ENCODE peak calls at places on chromosome 15, in five cellular contexts. S is H1, A is GM12878, K is K562, Z is HepG2. I is an unnamed sample.

GRCh38 chr15:100708916-100709315 is 106.5 kb downstream of the ASB7 start:
- DNase-seq in S (no peak), A (no peak), K (no peak), Z (no peak), I (no peak)

GRCh38 chr15:43948691-43949325 is 122.0 kb downstream of the WDR76 start:
- DNase-seq in S (no peak), A (peak; percentile 87), K (no peak), Z (no peak), I (no peak)

GRCh38 chr15:73800662-73801345 is 47.7 kb upstream of the INSYN1 start:
- DNase-seq in S (no peak), A (no peak), K (no peak), Z (no peak), I (no peak)

GRCh38 chr15:59453474-59454215 is 15.7 kb downstream of the FAM81A start:
- DNase-seq in S (no peak), A (no peak), K (no peak), Z (no peak), I (no peak)

GRCh38 chr15:41904487-41905359 is 10.9 kb upstream of the SPTBN5 start:
- DNase-seq in S (peak; percentile 50), A (peak; percentile 21), K (peak; percentile 81), Z (peak; percentile 64), I (peak; percentile 34)

GRCh38 chr15:37053070-37053653 is 47.2 kb downstream of the MEIS2 start:
- DNase-seq in S (no peak), A (no peak), K (no peak), Z (no peak), I (no peak)

GRCh38 chr15:55282284-55282833 is 7.3 kb downstream of the RAB27A start:
- DNase-seq in S (no peak), A (no peak), K (peak; percentile 55), Z (no peak), I (no peak)

GRCh38 chr15:75446146-75446545 is 5.3 kb downstream of the SIN3A start:
- DNase-seq in S (no peak), A (peak; percentile 11), K (no peak), Z (no peak), I (no peak)

GRCh38 chr15:63090502-63091286 is 31.0 kb upstream of the LACTB start:
- DNase-seq in S (no peak), A (no peak), K (no peak), Z (no peak), I (no peak)

GRCh38 chr15:101647251-101647650 is 4.9 kb downstream of the TM2D3 start:
- DNase-seq in S (no peak), A (no peak), K (no peak), Z (no peak), I (no peak)

GRCh38 chr15:100759698-100760356 is 119.8 kb upstream of the ALDH1A3 start:
- DNase-seq in S (no peak), A (no peak), K (no peak), Z (peak; percentile 22), I (peak; percentile 51)

GRCh38 chr15:66101715-66102395 is 151.7 kb downstream of the MEGF11 start:
- DNase-seq in S (no peak), A (no peak), K (no peak), Z (no peak), I (no peak)

GRCh38 chr15:85559530-85559929 is 179.1 kb downstream of the AKAP13 start:
- DNase-seq in S (no peak), A (no peak), K (no peak), Z (no peak), I (no peak)

GRCh38 chr15:52181938-52182780 is 9.0 kb downstream of the GNB5 start:
- DNase-seq in S (no peak), A (no peak), K (no peak), Z (peak; percentile 33), I (no peak)

GRCh38 chr15:41241251-41241964 is 10.3 kb downstream of the CHP1 start:
- DNase-seq in S (no peak), A (no peak), K (peak; percentile 36), Z (peak; percentile 91), I (no peak)

GRCh38 chr15:31133890-31134289 is 32.4 kb upstream of the TRPM1 start:
- DNase-seq in S (no peak), A (no peak), K (no peak), Z (no peak), I (no peak)

GRCh38 chr15:77030042-77030927 is 35.4 kb downstream of the PSTPIP1 start:
- DNase-seq in S (no peak), A (no peak), K (no peak), Z (no peak), I (no peak)

GRCh38 chr15:76108021-76108723 is 48.4 kb downstream of the TMEM266 start:
- DNase-seq in S (no peak), A (no peak), K (no peak), Z (no peak), I (no peak)

GRCh38 chr15:45666119-45666875 is 31.5 kb downstream of the SQOR start:
- DNase-seq in S (no peak), A (no peak), K (no peak), Z (no peak), I (no peak)

GRCh38 chr15:71680079-71680461 is 130.3 kb upstream of the NR2E3 start:
- DNase-seq in S (no peak), A (no peak), K (no peak), Z (no peak), I (no peak)

GRCh38 chr15:34889486-34889885 is 80.1 kb downstream of the AQR start:
- DNase-seq in S (no peak), A (no peak), K (no peak), Z (no peak), I (no peak)

GRCh38 chr15:71752604-71753289 is 57.6 kb upstream of the NR2E3 start:
- DNase-seq in S (no peak), A (no peak), K (no peak), Z (peak; percentile 44), I (peak; percentile 65)

GRCh38 chr15:29103825-29104565 is 165.6 kb downstream of the NSMCE3 start:
- DNase-seq in S (peak; percentile 66), A (no peak), K (no peak), Z (no peak), I (peak; percentile 33)

GRCh38 chr15:40302981-40303380 is 4.8 kb downstream of the PLCB2 start:
- DNase-seq in S (no peak), A (no peak), K (no peak), Z (no peak), I (no peak)

GRCh38 chr15:90873998-90874605 is 5.7 kb downstream of the FURIN start:
- DNase-seq in S (no peak), A (no peak), K (peak; percentile 60), Z (peak; percentile 97), I (no peak)

GRCh38 chr15:39828374-39828931 is 45.8 kb upstream of the FSIP1 start:
- DNase-seq in S (no peak), A (no peak), K (no peak), Z (no peak), I (no peak)

GRCh38 chr15:65028921-65029735 is at the start of gene MTFMT:
- DNase-seq in S (no peak), A (no peak), K (peak; percentile 98), Z (peak; percentile 68), I (peak; percentile 53)

GRCh38 chr15:99537344-99537743 is 28.4 kb upstream of the MEF2A start:
- DNase-seq in S (no peak), A (no peak), K (no peak), Z (no peak), I (no peak)
- TF ChIP-seq ATF3 in S (no peak), A (no peak), K (no peak), Z (no peak), I (no peak)

GRCh38 chr15:92848464-92848851 is 51.7 kb upstream of the CHD2 start:
- DNase-seq in S (no peak), A (no peak), K (no peak), Z (no peak), I (no peak)

GRCh38 chr15:92847841-92848240 is 52.3 kb upstream of the CHD2 start:
- DNase-seq in S (no peak), A (no peak), K (no peak), Z (no peak), I (no peak)

GRCh38 chr15:92846716-92847115 is 53.4 kb upstream of the CHD2 start:
- DNase-seq in S (no peak), A (no peak), K (no peak), Z (no peak), I (no peak)

GRCh38 chr15:92845109-92845508 is 55.0 kb upstream of the CHD2 start:
- DNase-seq in S (no peak), A (peak; percentile 74), K (no peak), Z (peak; percentile 28), I (no peak)

GRCh38 chr15:92848852-92849598 is 51.1 kb upstream of the CHD2 start:
- DNase-seq in S (no peak), A (peak; percentile 65), K (peak; percentile 51), Z (no peak), I (no peak)
- H2AFZ ChIP-seq in S (no peak overlapping the region), A (peak overlapping the region; percentile 81), K (peak overlapping the region; percentile 29), Z (no peak overlapping the region), I (no peak overlapping the region)

GRCh38 chr15:26179906-26180305 is 316.8 kb upstream of the ATP10A start:
- DNase-seq in S (peak; percentile 79), A (no peak), K (no peak), Z (peak; percentile 4), I (no peak)

GRCh38 chr15:26176831-26177230 is 313.7 kb upstream of the ATP10A start:
- DNase-seq in S (no peak), A (no peak), K (no peak), Z (no peak), I (no peak)

GRCh38 chr15:26177816-26178215 is 314.7 kb upstream of the ATP10A start:
- DNase-seq in S (no peak), A (no peak), K (no peak), Z (no peak), I (no peak)

GRCh38 chr15:26178821-26179220 is 315.7 kb upstream of the ATP10A start:
- DNase-seq in S (no peak), A (no peak), K (no peak), Z (no peak), I (no peak)
- TF ChIP-seq ATF3 in S (no peak), A (no peak), K (no peak), Z (no peak), I (no peak)

GRCh38 chr15:33278816-33279612 is 31.8 kb upstream of the RYR3 start:
- DNase-seq in S (peak; percentile 51), A (no peak), K (no peak), Z (no peak), I (peak; percentile 92)
- H2AFZ ChIP-seq in S (no peak overlapping the region), A (no peak overlapping the region), K (no peak overlapping the region), Z (no peak overlapping the region), I (no peak overlapping the region)

GRCh38 chr15:67740376-67740775 is 84.9 kb upstream of the SKOR1 start:
- DNase-seq in S (no peak), A (no peak), K (no peak), Z (no peak), I (no peak)
- TF ChIP-seq ATF3 in S (no peak), A (no peak), K (no peak), Z (no peak), I (no peak)

GRCh38 chr15:99454107-99454809 is 111.5 kb upstream of the MEF2A start:
- DNase-seq in S (no peak), A (no peak), K (no peak), Z (no peak), I (no peak)
- H2AFZ ChIP-seq in S (no peak overlapping the region), A (no peak overlapping the region), K (no peak overlapping the region), Z (no peak overlapping the region), I (peak overlapping the region; percentile 72)